ENCODE peak calls at places on chromosomes 12 and 14, in seven cellular contexts. O is tibial nerve, F is IMR-90, B is ovary, Y is Peyer's patch, X is NB4, J is A549. S is an unnamed sample.

GRCh38 chr12:25876383-25877045 is 82.0 kb upstream of the RASSF8 start:
- DNase-seq in J (no peak), Y (no peak), B (no peak), F (no peak), O (no peak), X (no peak), S (no peak)

GRCh38 chr12:110244829-110245228 is 36.2 kb upstream of the ATP2A2 start:
- DNase-seq in Y (no peak), J (no peak), O (no peak), B (no peak), F (no peak), X (no peak), S (no peak)

GRCh38 chr12:31406345-31406744 is 80.4 kb upstream of the SINHCAF start:
- DNase-seq in F (peak), O (no peak), X (no peak), J (no peak), Y (no peak), B (no peak), S (no peak)

GRCh38 chr12:69569236-69569635 is 16.0 kb upstream of the CCT2 start:
- DNase-seq in B (no peak), F (peak), Y (no peak), J (no peak), O (no peak), X (no peak), S (no peak)

GRCh38 chr12:2054091-2055018 is 1.6 kb downstream of the CACNA1C start:
- DNase-seq in O (no peak), Y (no peak), X (no peak), B (no peak), J (no peak), F (no peak), S (no peak)

GRCh38 chr12:100173111-100173510 is 27.5 kb upstream of the ACTR6 start:
- DNase-seq in Y (no peak), F (no peak), J (no peak), B (no peak), O (no peak), X (no peak), S (no peak)

GRCh38 chr12:75699728-75700496 is 188.5 kb upstream of the KRR1 start:
- DNase-seq in O (no peak), B (no peak), J (no peak), Y (no peak), F (peak), X (no peak), S (no peak)

GRCh38 chr14:26966942-26967341 is 369.1 kb upstream of the NOVA1 start:
- DNase-seq in F (no peak), Y (no peak), J (no peak), O (peak), X (no peak), B (no peak), S (peak)

GRCh38 chr14:94132285-94132887 is 3.0 kb upstream of the IFI27L2 start:
- DNase-seq in Y (no peak), O (peak), F (peak), J (peak), X (peak), B (peak), S (no peak)

GRCh38 chr14:68359862-68360552 is 432.9 kb downstream of the ZFP36L1 start:
- DNase-seq in B (peak), O (peak), Y (peak), J (peak), X (no peak), F (no peak), S (peak)

GRCh38 chr14:73728106-73729014 is 14.2 kb upstream of the PNMA1 start:
- DNase-seq in O (peak), Y (peak), F (peak), X (peak), J (peak), B (peak), S (peak)

GRCh38 chr14:73731111-73731510 is 16.9 kb upstream of the PNMA1 start:
- DNase-seq in F (no peak), J (no peak), B (peak), O (no peak), Y (no peak), X (no peak), S (no peak)

GRCh38 chr14:73732006-73732405 is 17.8 kb upstream of the PNMA1 start:
- DNase-seq in F (no peak), O (no peak), Y (no peak), J (no peak), X (no peak), B (no peak), S (peak)

GRCh38 chr14:73729015-73729330 is 14.8 kb upstream of the PNMA1 start:
- DNase-seq in J (no peak), F (no peak), B (no peak), O (no peak), X (no peak), Y (no peak), S (no peak)

DNA sequence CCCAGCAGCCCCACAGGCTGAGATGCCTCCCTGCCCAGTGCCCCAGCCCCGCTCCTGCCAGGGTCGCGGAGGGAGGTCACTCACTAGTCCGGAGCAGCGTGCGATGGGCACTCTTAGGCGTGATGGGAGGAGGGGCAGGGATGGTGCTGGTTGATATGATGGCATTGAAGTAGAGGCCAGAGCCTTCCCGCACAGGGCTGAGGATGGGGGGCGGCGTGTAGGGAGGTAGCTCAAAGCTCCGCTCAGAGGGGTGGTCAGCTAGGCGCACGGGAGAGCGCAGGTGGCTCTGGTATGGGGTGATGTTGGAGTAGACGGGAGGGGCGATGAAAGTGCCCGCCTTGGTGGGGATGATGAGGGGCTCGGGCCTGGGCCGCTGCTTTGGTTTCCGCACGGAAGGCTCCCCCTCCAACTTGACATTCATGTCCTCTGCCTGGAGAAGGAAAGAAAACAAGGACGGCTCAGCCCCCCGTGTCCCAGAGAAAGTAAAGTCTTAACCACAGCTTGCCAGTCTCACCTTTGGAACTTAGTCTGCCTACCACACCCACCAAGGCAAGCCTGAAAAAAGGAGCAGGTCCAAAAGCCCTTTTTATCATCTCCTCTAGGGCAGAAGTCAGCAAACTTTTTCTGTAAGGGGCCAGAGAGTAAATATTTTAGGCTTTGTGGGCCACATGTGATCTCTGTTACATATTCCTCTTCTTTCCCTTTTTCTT is 15.5 kb upstream of the PNMA1 start:
- DNase-seq in Y (no peak), X (no peak), F (no peak), O (no peak), J (no peak), B (peak), S (no peak)
- H3K4me3 ChIP-seq in Y (no peak), X (no peak), F (no peak), O (no peak), J (no peak), B (no peak), S (no peak)

GRCh38 chr12:72074956-72075355 is 136.3 kb downstream of the TPH2 start:
- DNase-seq in J (no peak), O (no peak), B (no peak), Y (no peak), X (no peak), F (no peak), S (no peak)

GRCh38 chr12:72072613-72073212 is 134.1 kb downstream of the TPH2 start:
- DNase-seq in X (no peak), O (no peak), B (no peak), J (no peak), F (no peak), Y (no peak), S (no peak)

GRCh38 chr12:72075401-72075800 is 136.8 kb downstream of the TPH2 start:
- DNase-seq in Y (no peak), X (no peak), J (no peak), B (no peak), F (no peak), O (no peak), S (no peak)

GRCh38 chr12:72074065-72074464 is 135.4 kb downstream of the TPH2 start:
- DNase-seq in F (no peak), B (no peak), O (no peak), Y (no peak), X (no peak), J (no peak), S (no peak)

GRCh38 chr12:72071030-72071429 is 132.4 kb downstream of the TPH2 start:
- DNase-seq in Y (no peak), O (no peak), J (no peak), B (no peak), X (no peak), F (no peak), S (no peak)
- TF ChIP-seq CTCF in Y (no peak), O (no peak), J (no peak), B (no peak), X (no peak), F (no peak), S (no peak)

GRCh38 chr12:53268009-53268636 is at the start of gene ESPL1:
- DNase-seq in Y (peak), J (peak), B (peak), X (peak), O (peak), F (peak), S (peak)
- TF ChIP-seq POLR2A in Y (no peak), J (no peak), B (no peak), X (peak), O (no peak), F (peak), S (no peak)

DNA sequence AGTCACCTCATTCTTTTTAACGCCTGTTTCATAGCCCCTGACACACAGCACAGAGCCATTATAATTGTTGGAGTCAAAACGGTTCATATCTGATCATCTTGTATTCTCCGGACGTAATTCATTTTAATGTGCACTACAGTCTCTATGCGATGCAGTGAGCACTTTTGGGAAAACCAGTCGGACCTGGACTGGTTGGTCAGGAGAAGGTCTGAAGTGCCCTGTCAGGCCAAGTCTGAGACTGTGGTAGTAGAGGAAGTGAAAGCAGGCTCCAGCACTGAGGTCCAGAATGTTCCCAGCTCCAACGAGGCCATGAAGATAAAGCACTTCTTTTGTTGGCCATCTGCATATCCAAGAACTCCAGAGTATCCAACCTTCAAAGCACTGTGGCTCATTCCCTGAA is 117.1 kb upstream of the NCOR2 start:
- DNase-seq in F (peak), B (peak), X (no peak), J (no peak), Y (no peak), O (peak), S (no peak)
- H3K4me3 ChIP-seq in F (peak), B (peak), X (no peak), J (no peak), Y (no peak), O (no peak), S (no peak)

S was measured in lower leg skin.